ENCODE peak calls at places on chromosomes 6 and 20, in ten cellular contexts. Q, Y, D, O, B, E, H, V, L and R are unnamed samples.

GRCh38 chr6:90459225-90459758 is 127.6 kb downstream of the MAP3K7 start:
- DNase-seq in Q (no peak), Y (no peak), D (no peak), O (no peak), B (no peak), E (no peak), H (no peak), V (no peak), L (no peak), R (no peak)

GRCh38 chr6:129679250-129679649 is 30.7 kb downstream of the ARHGAP18 start:
- DNase-seq in Q (peak; percentile 61), Y (no peak), D (no peak), O (no peak), B (no peak), E (no peak), H (peak; percentile 27), V (no peak), L (no peak), R (no peak)

GRCh38 chr6:73732845-73733675 is 37.1 kb downstream of the CD109 start:
- DNase-seq in Q (peak; percentile 61), Y (peak; percentile 51), D (peak; percentile 54), O (peak; percentile 68), B (no peak), E (peak; percentile 73), H (peak; percentile 86), V (peak; percentile 69), L (peak; percentile 57), R (peak; percentile 51)

GRCh38 chr6:57305112-57305511 is 12.3 kb upstream of the PRIM2 start:
- DNase-seq in Q (no peak), Y (no peak), D (no peak), O (no peak), B (no peak), E (no peak), H (peak; percentile 47), V (no peak), L (no peak), R (no peak)

GRCh38 chr6:159092631-159093030 is 47.8 kb upstream of the TAGAP start:
- DNase-seq in Q (no peak), Y (no peak), D (no peak), O (no peak), B (no peak), E (no peak), H (peak; percentile 38), V (no peak), L (no peak), R (no peak)

GRCh38 chr6:170074907-170075306 is 216.0 kb downstream of the DLL1 start:
- DNase-seq in Q (no peak), Y (no peak), D (no peak), O (peak; percentile 23), B (no peak), E (no peak), H (no peak), V (no peak), L (peak; percentile 29), R (peak; percentile 33)

GRCh38 chr6:159682265-159682664 is 10.8 kb downstream of the SOD2 start:
- DNase-seq in Q (no peak), Y (no peak), D (no peak), O (no peak), B (no peak), E (no peak), H (no peak), V (no peak), L (no peak), R (no peak)

GRCh38 chr6:139231206-139231605 is 60.6 kb downstream of the TXLNB start:
- DNase-seq in Q (peak; percentile 60), Y (no peak), D (no peak), O (no peak), B (no peak), E (no peak), H (no peak), V (no peak), L (no peak), R (no peak)

GRCh38 chr6:50847890-50848594 is 29.4 kb downstream of the TFAP2B start:
- DNase-seq in Q (no peak), Y (no peak), D (no peak), O (no peak), B (no peak), E (no peak), H (no peak), V (no peak), L (no peak), R (no peak)

GRCh38 chr20:10758446-10758845 is 84.6 kb upstream of the JAG1 start:
- DNase-seq in Q (peak; percentile 30), Y (no peak), D (no peak), O (no peak), B (no peak), E (no peak), H (no peak), V (no peak), L (no peak), R (no peak)

GRCh38 chr6:91487729-91488392 is 901.0 kb upstream of the MAP3K7 start:
- DNase-seq in Q (no peak), Y (no peak), D (no peak), O (no peak), B (no peak), E (no peak), H (no peak), V (no peak), L (no peak), R (no peak)

GRCh38 chr6:137791281-137792159 is 75.5 kb upstream of the TNFAIP3 start:
- DNase-seq in Q (no peak), Y (no peak), D (no peak), O (no peak), B (no peak), E (no peak), H (no peak), V (no peak), L (no peak), R (no peak)

GRCh38 chr6:168155821-168156741 is 77.1 kb upstream of the FRMD1 start:
- DNase-seq in Q (peak; percentile 8), Y (no peak), D (no peak), O (no peak), B (no peak), E (no peak), H (no peak), V (no peak), L (no peak), R (no peak)

GRCh38 chr6:6803180-6803978 is 214.9 kb downstream of the LY86 start:
- DNase-seq in Q (no peak), Y (no peak), D (no peak), O (no peak), B (no peak), E (no peak), H (no peak), V (no peak), L (no peak), R (peak; percentile 70)

GRCh38 chr6:3731700-3732099 is 19.8 kb downstream of the PXDC1 start:
- DNase-seq in Q (no peak), Y (no peak), D (peak; percentile 51), O (no peak), B (no peak), E (no peak), H (no peak), V (no peak), L (peak; percentile 71), R (no peak)

GRCh38 chr6:136289579-136290405 is at the start of gene BCLAF1:
- DNase-seq in Q (peak; percentile 99), Y (peak; percentile 99), D (peak; percentile 92), O (peak; percentile 100), B (peak; percentile 100), E (peak; percentile 100), H (peak; percentile 100), V (peak; percentile 100), L (peak; percentile 100), R (peak; percentile 100)
- TF ChIP-seq CTCF in Q (no peak), Y (peak; percentile 7), D (no peak), O (no peak), B (no peak), E (no peak), H (no peak), V (no peak), L (no peak), R (no peak)

DNA sequence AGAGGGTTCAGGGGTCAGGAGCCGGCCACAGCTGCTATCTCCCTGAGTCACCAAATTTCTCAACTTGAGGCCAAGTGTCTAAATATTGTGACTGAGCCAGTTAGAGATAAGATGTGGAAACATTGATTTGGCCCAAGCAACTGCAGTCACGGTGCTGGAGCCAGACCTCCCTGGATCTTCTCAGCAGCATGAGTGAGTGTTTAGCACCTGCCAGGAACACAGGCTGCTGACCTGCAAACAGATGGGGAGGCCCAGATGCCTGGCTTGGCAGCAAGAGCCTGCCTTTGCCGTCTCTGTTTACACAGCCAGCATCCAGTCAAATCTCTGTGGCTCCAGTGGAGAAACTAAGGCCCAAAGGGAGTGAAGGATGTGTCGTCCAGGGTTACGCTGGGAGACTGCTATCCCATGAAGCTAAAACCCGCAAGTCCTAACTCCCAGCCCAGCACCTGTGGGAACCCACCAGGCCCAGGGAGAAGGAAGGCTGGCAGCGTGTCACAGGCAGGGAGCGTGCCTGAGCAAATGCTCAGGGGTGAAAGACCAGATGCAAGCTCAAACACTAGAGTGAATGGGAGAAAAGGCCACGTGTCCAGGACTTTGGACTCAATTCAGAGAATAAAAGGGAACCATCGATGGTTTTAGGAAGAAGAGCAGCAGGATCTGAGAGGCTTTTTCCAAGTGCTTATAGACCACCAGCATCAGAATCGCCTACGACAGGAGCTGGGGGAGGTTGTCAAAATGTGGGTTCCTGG is 15.9 kb upstream of the PTGIS start:
- DNase-seq in Q (peak; percentile 99), Y (no peak), D (no peak), O (peak; percentile 81), B (peak; percentile 88), E (no peak), H (peak; percentile 94), V (peak; percentile 93), L (peak; percentile 94), R (peak; percentile 56)
- H3K27me3 ChIP-seq in Q (no peaks in the 10 kb centered on the region), Y (no peaks in the 10 kb centered on the region), D (no peaks in the 10 kb centered on the region), O (no peaks in the 10 kb centered on the region), B (peaks cover 3% of the 10 kb centered on the region), E (no peaks in the 10 kb centered on the region), H (no peaks in the 10 kb centered on the region), V (no peaks in the 10 kb centered on the region), L (no peaks in the 10 kb centered on the region), R (no peaks in the 10 kb centered on the region)

DNA sequence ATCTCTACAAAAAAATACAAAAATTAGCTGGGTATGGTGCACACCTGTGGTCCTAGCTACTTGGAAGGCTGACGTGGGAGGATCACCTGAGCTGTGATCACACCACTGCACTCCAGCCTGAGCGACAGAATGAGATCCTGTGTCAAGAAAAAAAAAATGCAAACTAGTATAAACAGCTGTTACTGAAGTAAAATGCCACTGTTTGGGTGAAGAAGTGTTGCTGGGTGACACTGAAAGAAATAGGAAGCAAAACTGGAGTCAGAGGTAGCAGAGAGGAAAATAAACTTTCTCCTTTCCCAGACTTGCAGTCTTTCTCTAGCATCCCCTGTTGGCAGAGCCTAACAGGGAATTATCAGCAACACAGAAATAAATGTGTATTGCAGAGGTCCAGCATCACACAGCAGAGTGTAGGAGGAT is 241.2 kb upstream of the PREP start:
- DNase-seq in Q (peak; percentile 5), Y (no peak), D (no peak), O (no peak), B (no peak), E (no peak), H (no peak), V (no peak), L (no peak), R (no peak)
- H3K27ac ChIP-seq in Q (no peak overlapping the region), Y (no peak overlapping the region), D (no peak overlapping the region), O (no peak overlapping the region), B (no peak overlapping the region), E (no peak overlapping the region), H (no peak overlapping the region), V (no peak overlapping the region), L (no peak overlapping the region), R (no peak overlapping the region)

DNA sequence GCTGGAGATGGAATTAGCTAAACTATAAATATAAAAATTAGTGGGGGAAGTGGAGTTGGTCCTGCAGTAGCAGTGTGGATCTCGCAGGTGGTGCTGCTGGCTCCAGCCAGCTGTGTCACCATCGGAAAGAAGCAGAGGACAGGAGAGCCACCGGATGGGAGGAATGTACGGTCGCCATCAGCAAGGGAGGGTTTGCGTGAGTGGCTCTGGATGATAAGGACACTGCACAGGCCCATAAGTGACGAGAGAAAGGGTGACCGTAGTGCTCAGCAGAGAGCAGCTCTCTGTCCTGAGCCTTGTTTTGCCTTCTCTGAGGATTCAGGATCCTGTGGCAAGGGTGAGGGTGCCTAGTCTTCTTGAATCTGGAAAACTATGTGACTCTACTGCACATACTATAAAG is 378.7 kb downstream of the ZFAND3 start:
- DNase-seq in Q (no peak), Y (no peak), D (no peak), O (no peak), B (no peak), E (no peak), H (no peak), V (no peak), L (no peak), R (no peak)
- TF ChIP-seq CTCF in Q (no peak), Y (no peak), D (no peak), O (no peak), B (no peak), E (no peak), H (no peak), V (no peak), L (no peak), R (no peak)